ENCODE peak calls at places on chromosomes 13 and 19, in four cellular contexts. A is HCT116, X is heart right ventricle, V is right lobe of liver. S is an unnamed sample. For H3K4me1, the result is how much of the 10 kb centered on the place peaks cover.

GRCh38 chr19:41392775-41393174 is 4.4 kb downstream of the EXOSC5 start:
- DNase-seq in A (no peak), X (no peak), V (no peak), S (no peak)

GRCh38 chr19:13120817-13121216 is 2.8 kb downstream of the NACC1 start:
- DNase-seq in A (no peak), X (no peak), V (no peak), S (no peak)

GRCh38 chr13:50484472-50485113 is 358.9 kb downstream of the DLEU7 start:
- DNase-seq in A (no peak), X (no peak), V (no peak), S (no peak)

GRCh38 chr13:55160911-55161310 is 1979.8 kb upstream of the PRR20A start:
- DNase-seq in A (no peak), X (no peak), V (no peak), S (no peak)

GRCh38 chr13:51585696-51586095 is 1.4 kb downstream of the WDFY2 start:
- DNase-seq in A (no peak), X (no peak), V (no peak), S (no peak)

GRCh38 chr13:37225414-37226047 is 120.1 kb upstream of the CSNK1A1L start:
- DNase-seq in A (no peak), X (no peak), V (no peak), S (no peak)

GRCh38 chr19:12694641-12695040 is 1.8 kb downstream of the FBXW9 start:
- DNase-seq in A (no peak), X (no peak), V (no peak), S (peak)

GRCh38 chr19:43522929-43523328 is 4.1 kb downstream of the ETHE1 start:
- DNase-seq in A (no peak), X (no peak), V (no peak), S (no peak)

GRCh38 chr19:31539386-31539785 is 190.2 kb upstream of the TSHZ3 start:
- DNase-seq in A (no peak), X (no peak), V (no peak), S (no peak)

GRCh38 chr19:14440049-14440448 is 6.9 kb downstream of the PKN1 start:
- DNase-seq in A (no peak), X (peak), V (peak), S (peak)

GRCh38 chr19:35044317-35045117 is 3.0 kb downstream of the HPN start:
- DNase-seq in A (no peak), X (peak), V (peak), S (no peak)

GRCh38 chr19:492091-492531 is 4.2 kb upstream of the MADCAM1 start:
- DNase-seq in A (no peak), X (no peak), V (no peak), S (no peak)

GRCh38 chr13:26872444-26873173 is 112.0 kb upstream of the GPR12 start:
- DNase-seq in A (peak), X (peak), V (peak), S (no peak)

GRCh38 chr13:47109028-47109427 is 212.2 kb upstream of the HTR2A start:
- DNase-seq in A (no peak), X (no peak), V (no peak), S (no peak)

GRCh38 chr19:799076-799881 is 2.0 kb downstream of the PTBP1 start:
- DNase-seq in A (no peak), X (no peak), V (peak), S (no peak)

GRCh38 chr13:113065406-113066141 is 40.0 kb upstream of the F7 start:
- DNase-seq in A (no peak), X (no peak), V (no peak), S (peak)

GRCh38 chr19:17784201-17785008 is 10.5 kb upstream of the B3GNT3 start:
- DNase-seq in A (no peak), X (peak), V (no peak), S (peak)

GRCh38 chr19:45746866-45747265 is 13.6 kb downstream of the MEIOSIN start:
- DNase-seq in A (no peak), X (no peak), V (no peak), S (no peak)

GRCh38 chr19:55209430-55210119 is at the start of gene PTPRH:
- DNase-seq in A (no peak), X (no peak), V (no peak), S (no peak)

GRCh38 chr19:39110263-39110967 is 15.2 kb upstream of the PAK4 start:
- DNase-seq in A (peak), X (peak), V (peak), S (peak)

GRCh38 chr13:90839061-90839460 is 508.4 kb upstream of the MIR17HG start:
- DNase-seq in A (no peak), X (no peak), V (no peak), S (no peak)

GRCh38 chr19:58227964-58228583 is 640 bp upstream of the ZNF544 start:
- DNase-seq in A (no peak), X (no peak), V (no peak), S (no peak)

GRCh38 chr13:93151277-93151676 is 75.3 kb upstream of the GPC6 start:
- DNase-seq in A (no peak), X (no peak), V (no peak), S (no peak)

GRCh38 chr13:109196896-109197295 is 567.5 kb downstream of the MYO16 start:
- DNase-seq in A (peak), X (no peak), V (no peak), S (no peak)

GRCh38 chr19:728011-728410 is 19.3 kb downstream of the PALM start:
- DNase-seq in A (no peak), X (peak), V (peak), S (peak)

GRCh38 chr19:9934132-9934950 is 2.0 kb downstream of the OLFM2 start:
- DNase-seq in A (peak), X (peak), V (peak), S (peak)

GRCh38 chr13:112641456-112641855 is 48.4 kb upstream of the ATP11A start:
- DNase-seq in A (no peak), X (no peak), V (peak), S (no peak)

GRCh38 chr19:3020321-3020960 is 8.6 kb downstream of the TLE2 start:
- DNase-seq in A (no peak), X (no peak), V (no peak), S (no peak)

GRCh38 chr19:31408460-31409124 is 59.4 kb upstream of the TSHZ3 start:
- DNase-seq in A (no peak), X (peak), V (no peak), S (no peak)

GRCh38 chr13:24208314-24208713 is 47.8 kb downstream of the SPATA13 start:
- DNase-seq in A (peak), X (no peak), V (no peak), S (no peak)

GRCh38 chr19:41951686-41952172 is 7.4 kb downstream of the RABAC1 start:
- DNase-seq in A (peak), X (peak), V (peak), S (peak)

GRCh38 chr13:49320975-49321374 is 73.2 kb downstream of the CDADC1 start:
- DNase-seq in A (no peak), X (no peak), V (no peak), S (no peak)

GRCh38 chr19:56294557-56294956 is 20.1 kb downstream of the ZSCAN5A start:
- DNase-seq in A (no peak), X (no peak), V (no peak), S (no peak)

GRCh38 chr19:4579389-4579788 is 19.9 kb upstream of the SEMA6B start:
- DNase-seq in A (no peak), X (no peak), V (no peak), S (no peak)

GRCh38 chr13:52916483-52916990 is 68.1 kb upstream of the PCDH8 start:
- DNase-seq in A (no peak), X (no peak), V (no peak), S (no peak)

GRCh38 chr13:28716511-28716910 is 2.3 kb downstream of the SLC46A3 start:
- DNase-seq in A (peak), X (peak), V (peak), S (peak)

GRCh38 chr19:34639491-34640085 is 37.4 kb downstream of the SCGB2B2 start:
- DNase-seq in A (peak), X (peak), V (peak), S (no peak)

GRCh38 chr13:96238241-96238640 is 148.3 kb downstream of the HS6ST3 start:
- DNase-seq in A (no peak), X (no peak), V (no peak), S (no peak)

GRCh38 chr13:99162543-99162942 is 38.1 kb upstream of the UBAC2 start:
- DNase-seq in A (no peak), X (no peak), V (no peak), S (no peak)

GRCh38 chr13:99162962-99163361 is 37.7 kb upstream of the UBAC2 start:
- DNase-seq in A (no peak), X (no peak), V (no peak), S (no peak)

GRCh38 chr13:99165753-99166587 is 34.7 kb upstream of the UBAC2 start:
- DNase-seq in A (no peak), X (no peak), V (no peak), S (no peak)

GRCh38 chr13:99161512-99161911 is 39.1 kb upstream of the UBAC2 start:
- DNase-seq in A (no peak), X (no peak), V (no peak), S (no peak)

GRCh38 chr13:99164226-99164625 is 36.4 kb upstream of the UBAC2 start:
- DNase-seq in A (no peak), X (no peak), V (no peak), S (no peak)
- H3K27ac ChIP-seq in A (no peak), X (no peak), V (no peak), S (no peak)

GRCh38 chr19:49677232-49677881 is at the start of gene PRMT1:
- DNase-seq in A (no peak), X (no peak), V (peak), S (peak)
- H3K4me1 ChIP-seq in A (under half), X (under half), V (under half), S (under half)

GRCh38 chr19:16295071-16295470 is 29.6 kb upstream of the KLF2 start:
- DNase-seq in A (no peak), X (no peak), V (no peak), S (no peak)

GRCh38 chr19:16296713-16297112 is 27.9 kb upstream of the KLF2 start:
- DNase-seq in A (peak), X (no peak), V (no peak), S (no peak)

GRCh38 chr19:16290692-16291091 is 33.9 kb upstream of the KLF2 start:
- DNase-seq in A (no peak), X (peak), V (no peak), S (no peak)

GRCh38 chr19:16289594-16289993 is 35.0 kb upstream of the KLF2 start:
- DNase-seq in A (no peak), X (no peak), V (no peak), S (no peak)

DNA sequence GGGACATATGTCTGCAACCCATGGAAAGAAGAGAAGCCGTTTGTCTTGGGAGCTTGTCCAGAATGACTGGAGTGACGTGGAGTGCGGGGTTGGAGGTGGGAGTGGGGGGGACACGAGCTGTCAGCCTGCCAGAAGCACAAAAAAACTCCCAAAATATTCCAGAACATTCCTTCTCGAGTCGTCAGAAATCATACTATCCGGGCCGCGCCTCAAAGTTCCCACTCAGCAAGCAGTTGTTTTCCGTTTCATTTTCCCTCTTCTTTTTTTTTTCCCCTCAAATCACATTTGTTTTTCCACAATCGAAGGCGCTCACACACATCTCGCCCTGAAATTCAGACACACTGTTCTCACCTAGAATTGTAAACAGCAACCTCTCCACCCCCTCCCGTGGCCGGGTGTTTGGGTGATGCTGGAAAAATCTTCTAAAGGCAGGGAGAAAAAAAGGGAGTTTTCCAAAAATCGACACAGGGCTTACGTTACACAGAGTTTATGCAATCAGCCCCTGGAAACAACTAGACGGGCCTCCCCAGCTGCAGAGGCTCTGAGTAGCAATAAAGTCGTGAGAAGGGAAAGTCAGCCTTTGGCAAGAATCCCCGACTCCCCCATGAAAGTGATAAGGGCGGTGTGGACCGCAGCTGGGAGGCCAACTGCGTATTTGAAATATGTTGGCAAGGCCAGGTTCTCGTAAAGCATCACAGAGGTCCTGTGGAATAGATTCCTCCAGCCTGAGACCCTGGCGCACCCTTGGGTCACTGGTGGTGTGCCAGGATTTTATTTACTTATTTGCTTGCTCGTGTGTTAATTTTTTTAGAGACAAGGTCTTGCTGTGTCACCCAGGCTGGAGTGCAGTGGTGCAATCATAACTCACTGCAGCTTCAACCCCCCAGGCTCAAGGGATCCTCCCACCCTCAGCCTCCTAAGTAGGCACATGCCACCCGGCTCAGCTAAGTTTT is 31.2 kb upstream of the KLF2 start:
- DNase-seq in A (no peak), X (peak), V (no peak), S (peak)
- H3K4me3 ChIP-seq in A (no peak), X (peak), V (peak), S (peak)

DNA sequence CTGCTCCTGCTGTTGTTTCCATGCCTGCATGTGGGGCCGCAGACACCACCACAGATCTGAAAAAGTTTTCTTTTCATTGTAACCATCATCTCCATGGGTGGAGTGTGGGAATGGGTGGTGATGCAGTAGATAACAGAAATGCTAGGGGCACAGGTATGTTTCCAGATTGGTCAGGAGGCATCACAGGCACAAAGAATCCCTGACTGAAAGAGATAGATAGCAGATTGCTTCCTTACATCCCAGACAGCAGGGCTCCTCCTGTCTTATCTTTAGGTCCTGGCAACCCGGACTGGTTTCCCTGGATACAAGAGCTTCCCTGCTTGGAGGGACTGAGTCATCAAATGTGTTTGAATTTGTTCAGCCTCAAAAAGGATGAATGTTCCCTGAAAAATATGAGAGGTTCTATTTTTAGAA is 1937.6 kb downstream of the PCDH9 start:
- DNase-seq in A (no peak), X (no peak), V (no peak), S (no peak)
- H3K27ac ChIP-seq in A (no peak), X (no peak), V (no peak), S (no peak)